ENCODE peak calls at places on chromosomes 16 and 17, in eight cellular contexts. S, M, U, O, E, G, D and B are unnamed samples.
A peak's percentile ranks its signal among the peaks of the same experiment; 100 is the strongest.

GRCh38 chr17:48618366-48618896 is 3.3 kb upstream of the HOXB8 start:
- DNase-seq in M (peak; percentile 79), E (peak; percentile 91), D (peak; percentile 74), S (peak; percentile 96), G (peak; percentile 92), O (peak; percentile 91), U (peak; percentile 93), B (peak; percentile 87)

GRCh38 chr17:3569534-3570137 is 12.0 kb upstream of the TRPV3 start:
- DNase-seq in G (no peak), D (no peak), O (no peak), S (no peak), M (no peak), U (no peak), E (no peak), B (no peak)

GRCh38 chr17:67431210-67432015 is 54.3 kb downstream of the PITPNC1 start:
- DNase-seq in S (no peak), D (peak; percentile 76), M (peak; percentile 80), G (no peak), O (no peak), U (no peak), E (no peak), B (no peak)

GRCh38 chr17:55296171-55296695 is 31.5 kb downstream of the HLF start:
- DNase-seq in O (no peak), U (no peak), G (no peak), S (no peak), E (no peak), D (no peak), M (no peak), B (no peak)

GRCh38 chr17:43465049-43465448 is 18.7 kb upstream of the DHX8 start:
- DNase-seq in G (no peak), E (no peak), O (no peak), S (no peak), D (no peak), M (no peak), U (no peak), B (no peak)

GRCh38 chr17:81057079-81057730 is 22.3 kb downstream of the BAIAP2 start:
- DNase-seq in E (no peak), O (peak; percentile 84), D (no peak), M (no peak), U (no peak), G (peak; percentile 55), S (peak; percentile 79), B (no peak)

GRCh38 chr17:81428121-81428515 is 32.9 kb downstream of the BAHCC1 start:
- DNase-seq in S (no peak), U (no peak), D (no peak), M (no peak), O (peak; percentile 79), E (no peak), G (no peak), B (no peak)

GRCh38 chr17:81523139-81524062 is 4.8 kb upstream of the FSCN2 start:
- DNase-seq in M (peak; percentile 21), S (no peak), O (peak; percentile 74), D (no peak), E (no peak), G (no peak), U (no peak), B (no peak)

GRCh38 chr17:58306131-58306951 is 22.3 kb downstream of the TSPOAP1 start:
- DNase-seq in O (peak; percentile 24), D (no peak), G (peak; percentile 8), S (no peak), U (no peak), E (no peak), M (no peak), B (peak; percentile 27)

GRCh38 chr17:58309918-58310259 is 18.7 kb downstream of the TSPOAP1 start:
- DNase-seq in D (no peak), O (no peak), U (no peak), S (no peak), G (no peak), E (no peak), M (no peak), B (no peak)

GRCh38 chr17:58307468-58308172 is 21.0 kb downstream of the TSPOAP1 start:
- DNase-seq in D (no peak), U (no peak), E (no peak), S (no peak), O (peak; percentile 13), G (peak; percentile 8), M (no peak), B (no peak)

GRCh38 chr17:58308985-58309917 is 19.3 kb downstream of the TSPOAP1 start:
- DNase-seq in M (no peak), S (no peak), U (no peak), D (no peak), E (no peak), G (peak; percentile 7), O (peak; percentile 17), B (no peak)

DNA sequence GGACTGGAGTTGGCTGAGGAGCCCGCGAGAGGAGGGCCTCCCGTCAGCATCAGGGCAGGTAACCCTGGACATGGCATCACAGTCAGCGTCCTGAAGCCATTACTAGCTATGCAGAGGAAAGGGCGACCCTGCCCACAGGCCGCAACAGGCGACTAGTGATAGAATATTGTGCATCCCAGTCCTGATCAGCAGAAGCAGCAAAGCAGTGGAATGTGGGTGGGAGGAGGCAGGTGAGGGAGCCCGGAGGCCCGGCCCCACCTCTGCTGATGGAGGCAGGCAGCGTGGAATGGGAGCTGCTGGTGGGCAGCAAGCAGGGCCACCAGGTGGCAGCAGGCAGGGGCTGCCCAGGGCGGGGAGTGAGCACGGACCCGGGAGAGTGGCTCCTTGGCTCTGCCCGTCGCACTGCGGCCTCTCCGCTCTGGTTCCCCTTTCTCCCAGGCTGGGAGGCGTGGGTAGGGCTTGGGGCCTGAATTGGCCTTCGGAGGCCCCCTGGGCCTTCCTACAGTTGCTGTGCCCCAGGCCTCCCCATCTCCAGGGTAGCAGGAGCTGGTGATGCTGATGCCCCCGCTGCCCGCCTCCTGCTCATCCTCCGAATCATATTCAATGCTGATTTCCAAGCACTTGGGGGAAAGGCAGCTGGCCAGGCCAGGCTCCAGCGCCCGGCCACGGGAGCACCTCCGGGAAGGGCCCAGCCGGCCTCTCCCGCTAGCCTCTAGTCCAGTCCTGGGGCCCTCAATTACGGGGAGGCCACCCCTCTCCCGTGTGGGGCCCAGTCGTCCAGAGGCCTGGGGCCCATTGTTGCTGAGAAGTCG is 20.2 kb downstream of the TSPOAP1 start:
- DNase-seq in D (no peak), S (no peak), U (no peak), O (peak; percentile 25), E (no peak), G (peak; percentile 9), M (no peak), B (no peak)
- TF ChIP-seq POLR2A in D (no peak), S (no peak), U (no peak), O (no peak), E (no peak), G (no peak), M (no peak), B (no peak)

GRCh38 chr17:40115101-40115436 is 6.7 kb upstream of the MSL1 start:
- DNase-seq in D (no peak), S (no peak), E (no peak), U (no peak), O (no peak), M (no peak), G (no peak), B (no peak)

GRCh38 chr17:40112718-40113109 is 9.1 kb upstream of the MSL1 start:
- DNase-seq in U (no peak), G (peak; percentile 75), D (no peak), M (no peak), E (no peak), S (no peak), O (no peak), B (no peak)

GRCh38 chr17:40113961-40114272 is 7.9 kb upstream of the MSL1 start:
- DNase-seq in D (no peak), E (no peak), O (no peak), U (no peak), M (peak; percentile 56), G (no peak), S (no peak), B (no peak)

GRCh38 chr17:40112191-40112590 is 9.6 kb upstream of the MSL1 start:
- DNase-seq in E (no peak), D (no peak), U (no peak), S (no peak), M (no peak), O (no peak), G (no peak), B (no peak)

GRCh38 chr17:40113110-40113960 is 8.4 kb upstream of the MSL1 start:
- DNase-seq in G (peak; percentile 96), M (peak; percentile 95), E (peak; percentile 96), D (peak; percentile 87), U (peak; percentile 96), O (peak; percentile 95), S (peak; percentile 90), B (peak; percentile 95)
- TF ChIP-seq POLR2A in G (peak; percentile 51), M (no peak), E (peak; percentile 58), D (no peak), U (no peak), O (no peak), S (no peak), B (peak; percentile 52)

GRCh38 chr16:57939872-57940224 is 31.1 kb downstream of the CNGB1 start:
- DNase-seq in D (no peak), S (no peak), G (no peak), M (no peak), U (no peak), E (no peak), O (no peak), B (no peak)

GRCh38 chr16:57937861-57938260 is 33.1 kb downstream of the CNGB1 start:
- DNase-seq in U (no peak), M (no peak), D (no peak), O (no peak), E (no peak), S (no peak), G (no peak), B (no peak)

GRCh38 chr16:57938484-57938883 is 32.4 kb downstream of the CNGB1 start:
- DNase-seq in O (no peak), E (no peak), D (no peak), S (no peak), G (no peak), M (no peak), U (no peak), B (no peak)

GRCh38 chr16:57938936-57939871 is 31.7 kb downstream of the CNGB1 start:
- DNase-seq in U (peak; percentile 81), M (peak; percentile 20), G (peak; percentile 20), E (peak; percentile 19), S (no peak), D (peak; percentile 13), O (peak; percentile 74), B (no peak)

DNA sequence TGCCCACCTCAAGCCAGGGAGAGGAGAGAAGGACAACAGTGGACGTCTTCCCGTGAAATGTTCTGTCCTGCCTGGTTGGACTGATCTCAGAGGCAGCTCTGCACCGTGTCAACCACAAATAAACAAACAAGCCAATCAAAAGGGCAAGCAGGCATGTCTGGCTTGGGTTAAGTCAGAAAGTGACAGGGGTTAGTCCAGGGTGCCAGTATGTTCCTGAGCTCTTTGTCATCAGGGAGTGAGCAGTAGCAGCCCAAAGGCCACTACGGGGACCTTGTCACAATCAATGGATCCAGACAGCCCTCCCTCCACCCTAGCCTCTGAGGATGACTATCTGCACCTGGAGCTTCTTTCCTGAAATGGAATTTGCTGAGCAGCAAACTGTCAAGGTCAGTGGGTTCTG is 35.0 kb downstream of the CNGB1 start:
- DNase-seq in U (no peak), D (no peak), E (no peak), S (no peak), G (no peak), M (no peak), O (no peak), B (no peak)
- TF ChIP-seq POLR2A in U (no peak), D (no peak), E (no peak), S (no peak), G (no peak), M (no peak), O (no peak), B (no peak)

DNA sequence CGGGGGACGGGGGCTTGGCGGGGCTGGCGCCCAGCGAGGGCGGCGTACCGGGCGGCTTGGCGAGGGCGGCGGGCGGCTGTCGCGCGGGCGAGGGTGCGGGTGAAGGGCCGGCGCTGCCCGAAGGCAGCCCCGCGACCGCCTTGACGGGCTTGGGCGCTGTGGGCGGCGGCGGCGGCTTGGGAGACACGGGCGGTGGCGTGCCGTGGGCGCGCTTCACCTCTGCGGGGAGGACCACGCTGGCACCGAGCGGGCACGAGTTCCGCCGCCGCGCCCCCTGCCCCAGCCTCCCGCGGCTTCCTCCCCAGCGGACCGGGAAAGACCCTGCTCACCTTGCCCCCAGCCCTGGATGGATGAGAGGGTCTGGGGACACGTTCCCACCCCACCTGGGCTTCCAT is 17.3 kb downstream of the CASKIN1 start:
- DNase-seq in D (no peak), M (no peak), S (no peak), U (no peak), E (no peak), O (no peak), G (no peak), B (no peak)
- TF ChIP-seq POLR2A in D (no peak), M (no peak), S (no peak), U (no peak), E (no peak), O (no peak), G (no peak), B (no peak)